ENCODE peak calls at places on chromosome 16, in five cellular contexts. One of them, this sample, is unnamed.

GRCh38 chr16:50093607-50094570 is 28.1 kb downstream of the HEATR3 start:
- DNase-seq in lower lobe of right lung: peak; percentile 82
- DNase-seq in body of pancreas: peak; percentile 29
- DNase-seq in Right ventricle myocardium inferior: peak; percentile 86
- DNase-seq in D721Med: no peak
- DNase-seq in this sample: peak; percentile 29

GRCh38 chr16:35210681-35211433 is 1751.4 kb downstream of the TP53TG3F start:
- DNase-seq in lower lobe of right lung: no peak
- DNase-seq in body of pancreas: no peak
- DNase-seq in Right ventricle myocardium inferior: no peak
- DNase-seq in D721Med: no peak
- DNase-seq in this sample: no peak

GRCh38 chr16:77690416-77690815 is 31.9 kb upstream of the NUDT7 start:
- DNase-seq in lower lobe of right lung: no peak
- DNase-seq in body of pancreas: no peak
- DNase-seq in Right ventricle myocardium inferior: no peak
- DNase-seq in D721Med: no peak
- DNase-seq in this sample: no peak

GRCh38 chr16:89402962-89403361 is 87.4 kb downstream of the ANKRD11 start:
- DNase-seq in lower lobe of right lung: no peak
- DNase-seq in body of pancreas: no peak
- DNase-seq in Right ventricle myocardium inferior: no peak
- DNase-seq in D721Med: no peak
- DNase-seq in this sample: no peak

GRCh38 chr16:89586853-89587252 is 11.3 kb downstream of the CPNE7 start:
- DNase-seq in lower lobe of right lung: no peak
- DNase-seq in body of pancreas: no peak
- DNase-seq in Right ventricle myocardium inferior: no peak
- DNase-seq in D721Med: no peak
- DNase-seq in this sample: no peak

GRCh38 chr16:78069913-78070312 is 29.5 kb upstream of the WWOX start:
- DNase-seq in lower lobe of right lung: no peak
- DNase-seq in body of pancreas: no peak
- DNase-seq in Right ventricle myocardium inferior: no peak
- DNase-seq in D721Med: no peak
- DNase-seq in this sample: no peak

GRCh38 chr16:80317132-80318098 is 223.4 kb upstream of the DYNLRB2 start:
- DNase-seq in lower lobe of right lung: no peak
- DNase-seq in body of pancreas: no peak
- DNase-seq in Right ventricle myocardium inferior: no peak
- DNase-seq in D721Med: no peak
- DNase-seq in this sample: no peak

GRCh38 chr16:88705076-88705684 is 1.0 kb downstream of the RNF166 start:
- DNase-seq in lower lobe of right lung: peak; percentile 69
- DNase-seq in body of pancreas: no peak
- DNase-seq in Right ventricle myocardium inferior: peak; percentile 73
- DNase-seq in D721Med: no peak
- DNase-seq in this sample: no peak

GRCh38 chr16:80723091-80723490 is 81.3 kb downstream of the CDYL2 start:
- DNase-seq in lower lobe of right lung: no peak
- DNase-seq in body of pancreas: no peak
- DNase-seq in Right ventricle myocardium inferior: no peak
- DNase-seq in D721Med: no peak
- DNase-seq in this sample: no peak

GRCh38 chr16:66849543-66849942 is 5.3 kb downstream of the CA7 start:
- DNase-seq in lower lobe of right lung: no peak
- DNase-seq in body of pancreas: no peak
- DNase-seq in Right ventricle myocardium inferior: no peak
- DNase-seq in D721Med: no peak
- DNase-seq in this sample: no peak

GRCh38 chr16:100989-101388 is 23.0 kb downstream of the MPG start:
- DNase-seq in lower lobe of right lung: no peak
- DNase-seq in body of pancreas: no peak
- DNase-seq in Right ventricle myocardium inferior: no peak
- DNase-seq in D721Med: no peak
- DNase-seq in this sample: no peak

GRCh38 chr16:60217787-60218186 is 1483.7 kb upstream of the GOT2 start:
- DNase-seq in lower lobe of right lung: no peak
- DNase-seq in body of pancreas: no peak
- DNase-seq in Right ventricle myocardium inferior: no peak
- DNase-seq in D721Med: no peak
- DNase-seq in this sample: no peak

GRCh38 chr16:80924372-80924978 is 82.2 kb downstream of the CMC2 start:
- DNase-seq in lower lobe of right lung: no peak
- DNase-seq in body of pancreas: peak; percentile 42
- DNase-seq in Right ventricle myocardium inferior: no peak
- DNase-seq in D721Med: peak; percentile 26
- DNase-seq in this sample: no peak

GRCh38 chr16:79437764-79438728 is 162.5 kb downstream of the MAF start:
- DNase-seq in lower lobe of right lung: no peak
- DNase-seq in body of pancreas: peak; percentile 27
- DNase-seq in Right ventricle myocardium inferior: peak; percentile 74
- DNase-seq in D721Med: no peak
- DNase-seq in this sample: no peak

GRCh38 chr16:87317766-87318121 is 552 bp upstream of the C16orf95 start:
- DNase-seq in lower lobe of right lung: peak; percentile 80
- DNase-seq in body of pancreas: peak; percentile 66
- DNase-seq in Right ventricle myocardium inferior: no peak
- DNase-seq in D721Med: no peak
- DNase-seq in this sample: peak; percentile 70

GRCh38 chr16:63614421-63614820 is 1507.4 kb downstream of the CDH11 start:
- DNase-seq in lower lobe of right lung: no peak
- DNase-seq in body of pancreas: no peak
- DNase-seq in Right ventricle myocardium inferior: no peak
- DNase-seq in D721Med: no peak
- DNase-seq in this sample: no peak

GRCh38 chr16:66395806-66396555 is 29.5 kb downstream of the CDH5 start:
- DNase-seq in lower lobe of right lung: no peak
- DNase-seq in body of pancreas: no peak
- DNase-seq in Right ventricle myocardium inferior: no peak
- DNase-seq in D721Med: no peak
- DNase-seq in this sample: no peak

GRCh38 chr16:68707341-68708152 is 29.5 kb upstream of the CDH1 start:
- DNase-seq in lower lobe of right lung: peak; percentile 86
- DNase-seq in body of pancreas: peak; percentile 69
- DNase-seq in Right ventricle myocardium inferior: no peak
- DNase-seq in D721Med: no peak
- DNase-seq in this sample: peak; percentile 81

GRCh38 chr16:90018297-90019200 is 707 bp downstream of the DBNDD1 start:
- DNase-seq in lower lobe of right lung: no peak
- DNase-seq in body of pancreas: peak; percentile 43
- DNase-seq in Right ventricle myocardium inferior: peak; percentile 71
- DNase-seq in D721Med: no peak
- DNase-seq in this sample: no peak

GRCh38 chr16:8944113-8944765 is 19.5 kb downstream of the USP7 start:
- DNase-seq in lower lobe of right lung: no peak
- DNase-seq in body of pancreas: no peak
- DNase-seq in Right ventricle myocardium inferior: no peak
- DNase-seq in D721Med: no peak
- DNase-seq in this sample: no peak

GRCh38 chr16:15443753-15444152 is 9.4 kb downstream of the BMERB1 start:
- DNase-seq in lower lobe of right lung: no peak
- DNase-seq in body of pancreas: no peak
- DNase-seq in Right ventricle myocardium inferior: no peak
- DNase-seq in D721Med: no peak
- DNase-seq in this sample: no peak

This sample was measured in left colon.